ENCODE peak calls at places on chromosome 22, in nine cellular contexts. O, T, G, B, M, A, Y, L and S are unnamed samples.

GRCh38 chr22:24905909-24906308 is 40.6 kb downstream of the LHFPL7 start:
- DNase-seq in G (no peak), M (no peak), T (no peak), L (no peak), O (no peak), Y (no peak), A (no peak), B (no peak), S (no peak)

GRCh38 chr22:20652130-20652529 is 121.8 kb upstream of the SERPIND1 start:
- DNase-seq in T (no peak), G (no peak), L (no peak), Y (no peak), A (no peak), B (no peak), O (no peak), M (no peak), S (no peak)

GRCh38 chr22:40480996-40481395 is 110.6 kb downstream of the SGSM3 start:
- DNase-seq in Y (no peak), M (no peak), T (no peak), L (no peak), B (no peak), O (no peak), G (no peak), A (no peak), S (no peak)

GRCh38 chr22:49325531-49326395 is 501.9 kb downstream of the BRD1 start:
- DNase-seq in L (peak; percentile 37), A (no peak), Y (no peak), M (no peak), B (peak; percentile 6), O (no peak), G (no peak), T (no peak), S (no peak)

GRCh38 chr22:46115755-46116490 is 34.4 kb upstream of the PPARA start:
- DNase-seq in B (no peak), G (no peak), M (peak; percentile 68), A (no peak), T (no peak), O (no peak), Y (no peak), L (no peak), S (no peak)

GRCh38 chr22:24592144-24592845 is 578 bp downstream of the LRRC75B start:
- DNase-seq in B (no peak), G (no peak), L (peak; percentile 74), O (peak; percentile 77), M (peak; percentile 68), Y (no peak), T (peak; percentile 49), A (no peak), S (no peak)

GRCh38 chr22:44191036-44191454 is 10.3 kb downstream of the PARVG start:
- DNase-seq in O (no peak), T (peak; percentile 49), Y (no peak), L (no peak), G (no peak), A (no peak), B (no peak), M (no peak), S (no peak)

GRCh38 chr22:46587492-46588278 is 32.5 kb upstream of the GRAMD4 start:
- DNase-seq in G (peak; percentile 5), A (no peak), T (no peak), O (peak; percentile 72), L (no peak), B (peak; percentile 44), Y (peak; percentile 92), M (peak; percentile 36), S (no peak)

GRCh38 chr22:49536571-49537131 is 291.0 kb downstream of the BRD1 start:
- DNase-seq in G (no peak), Y (no peak), A (no peak), O (no peak), M (no peak), T (no peak), B (no peak), L (peak; percentile 40), S (no peak)

GRCh38 chr22:47862394-47862793 is 1099.9 kb downstream of the TBC1D22A start:
- DNase-seq in L (no peak), T (no peak), M (no peak), B (no peak), O (no peak), Y (no peak), A (no peak), G (no peak), S (no peak)
- H3K9me3 ChIP-seq in L (no peaks in the 10 kb centered on the region), T (no peaks in the 10 kb centered on the region), M (no peaks in the 10 kb centered on the region), B (no peaks in the 10 kb centered on the region), O (no peaks in the 10 kb centered on the region), Y (peaks cover 10% of the 10 kb centered on the region), A (no peaks in the 10 kb centered on the region), G (no peaks in the 10 kb centered on the region), S (peaks cover 13% of the 10 kb centered on the region)

GRCh38 chr22:29912605-29913398 is 29.8 kb downstream of the MTMR3 start:
- DNase-seq in B (no peak), M (no peak), Y (no peak), G (peak; percentile 9), L (no peak), O (no peak), A (peak; percentile 19), T (peak; percentile 85), S (no peak)
- H3K4me1 ChIP-seq in B (peaks cover 21% of the 10 kb centered on the region), M (peaks cover 20% of the 10 kb centered on the region), Y (peaks cover 4% of the 10 kb centered on the region), G (peaks cover 48% of the 10 kb centered on the region), L (peaks cover 49% of the 10 kb centered on the region), O (peaks cover 44% of the 10 kb centered on the region), A (peaks cover 76% of the 10 kb centered on the region), T (peaks cover 60% of the 10 kb centered on the region), S (peaks cover 3% of the 10 kb centered on the region)

GRCh38 chr22:28967163-28967562 is 83.8 kb downstream of the ZNRF3 start:
- DNase-seq in M (no peak), G (no peak), L (no peak), B (no peak), A (no peak), T (no peak), O (no peak), Y (no peak), S (no peak)

GRCh38 chr22:28973352-28973751 is 88.3 kb downstream of the C22orf31 start:
- DNase-seq in T (no peak), A (no peak), B (no peak), M (no peak), G (no peak), Y (no peak), O (no peak), L (no peak), S (no peak)

GRCh38 chr22:28967969-28968368 is 84.6 kb downstream of the ZNRF3 start:
- DNase-seq in L (no peak), A (no peak), M (no peak), B (no peak), Y (no peak), O (no peak), G (no peak), T (no peak), S (no peak)

GRCh38 chr22:28969401-28970168 is 86.2 kb downstream of the ZNRF3 start:
- DNase-seq in M (no peak), O (no peak), G (no peak), B (no peak), L (no peak), A (no peak), T (no peak), Y (no peak), S (no peak)
- H3K27ac ChIP-seq in M (no peak overlapping the region), O (no peak overlapping the region), G (no peak overlapping the region), B (no peak overlapping the region), L (no peak overlapping the region), A (no peak overlapping the region), T (no peak overlapping the region), Y (no peak overlapping the region), S (no peak overlapping the region)

DNA sequence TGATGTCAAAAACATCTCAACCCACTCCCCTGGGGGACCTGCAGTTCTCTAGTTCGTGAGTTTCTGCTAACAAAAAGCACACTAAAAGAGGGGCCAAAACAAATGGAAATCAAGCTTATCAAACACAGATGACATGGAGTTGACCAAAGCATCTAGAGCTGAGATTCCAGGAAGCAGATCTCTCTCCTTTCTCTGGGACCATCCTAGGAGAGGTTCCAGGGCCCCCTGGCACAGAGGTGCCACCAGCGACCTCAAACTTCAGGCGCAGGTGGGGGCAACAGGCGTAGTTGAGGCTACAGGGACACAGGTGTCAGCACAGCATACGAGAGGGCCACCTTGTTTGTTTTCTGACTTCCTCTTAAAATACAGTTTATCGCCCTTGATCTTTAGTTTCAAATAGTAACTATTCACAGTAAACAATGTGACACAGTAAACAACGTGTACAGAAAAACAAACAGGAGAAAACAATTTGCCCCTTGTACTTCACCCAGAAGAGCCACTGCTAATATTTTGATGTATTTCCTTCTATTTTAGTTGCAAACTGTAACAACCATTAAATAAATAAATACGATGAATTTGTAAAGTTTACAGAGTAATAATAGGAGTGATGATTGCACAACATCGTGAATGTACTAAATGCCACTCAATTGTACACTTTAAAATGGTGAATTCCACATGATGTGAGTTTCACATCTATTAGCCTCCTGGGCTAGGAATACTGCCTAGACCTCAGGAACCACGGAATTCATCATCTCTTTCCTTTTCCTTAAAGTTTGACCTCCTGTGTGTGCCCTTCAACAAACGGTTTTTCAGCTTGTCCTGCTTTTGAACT is 52.1 kb downstream of the IGLL5 start:
- DNase-seq in B (no peak), Y (peak; percentile 89), O (no peak), A (no peak), M (no peak), G (no peak), L (no peak), T (no peak), S (no peak)
- H3K9me3 ChIP-seq in B (no peaks in the 10 kb centered on the region), Y (no peaks in the 10 kb centered on the region), O (no peaks in the 10 kb centered on the region), A (no peaks in the 10 kb centered on the region), M (no peaks in the 10 kb centered on the region), G (no peaks in the 10 kb centered on the region), L (no peaks in the 10 kb centered on the region), T (no peaks in the 10 kb centered on the region), S (no peaks in the 10 kb centered on the region)

GRCh38 chr22:43009444-43009843 is 5.5 kb downstream of the PACSIN2 start:
- DNase-seq in B (no peak), A (no peak), L (no peak), T (no peak), M (no peak), O (no peak), Y (no peak), G (no peak), S (no peak)
- H3K4me1 ChIP-seq in B (peaks cover 12% of the 10 kb centered on the region), A (peaks cover 50% of the 10 kb centered on the region), L (peaks cover 61% of the 10 kb centered on the region), T (peaks cover 53% of the 10 kb centered on the region), M (peaks cover 11% of the 10 kb centered on the region), O (peaks cover 82% of the 10 kb centered on the region), Y (peaks cover 18% of the 10 kb centered on the region), G (peaks cover 73% of the 10 kb centered on the region), S (peaks cover 11% of the 10 kb centered on the region)